ENCODE peak calls at places on chromosomes 3 and 15, in ten cellular contexts. L, N, W, F, O, T, I, G, A and B are unnamed samples.

GRCh38 chr3:115839246-115839645 is 215.9 kb downstream of the GAP43 start:
- DNase-seq in L (no peak), N (no peak), W (no peak), F (no peak), O (no peak), T (no peak), I (no peak), G (no peak), A (no peak), B (no peak)

GRCh38 chr3:80244390-80244789 is 476.6 kb upstream of the ROBO1 start:
- DNase-seq in L (peak; percentile 58), N (no peak), W (peak; percentile 2), F (peak; percentile 30), O (no peak), T (no peak), I (no peak), G (peak; percentile 65), A (no peak), B (no peak)

GRCh38 chr15:72521682-72522081 is 47.6 kb downstream of the ARIH1 start:
- DNase-seq in L (peak; percentile 72), N (no peak), W (no peak), F (no peak), O (no peak), T (no peak), I (no peak), G (peak; percentile 64), A (no peak), B (no peak)

GRCh38 chr15:60165111-60165510 is 161.0 kb downstream of the FOXB1 start:
- DNase-seq in L (no peak), N (no peak), W (no peak), F (no peak), O (no peak), T (no peak), I (no peak), G (no peak), A (no peak), B (no peak)

GRCh38 chr3:73143821-73144237 is 82.4 kb downstream of the EBLN2 start:
- DNase-seq in L (no peak), N (no peak), W (no peak), F (peak; percentile 58), O (no peak), T (peak; percentile 24), I (no peak), G (no peak), A (no peak), B (peak; percentile 11)

GRCh38 chr3:98994128-98994762 is 92.8 kb upstream of the DCBLD2 start:
- DNase-seq in L (no peak), N (no peak), W (no peak), F (peak; percentile 85), O (peak; percentile 61), T (no peak), I (no peak), G (peak; percentile 85), A (no peak), B (no peak)

GRCh38 chr3:169760479-169760878 is 4.4 kb downstream of the TERC start:
- DNase-seq in L (no peak), N (no peak), W (no peak), F (no peak), O (no peak), T (no peak), I (no peak), G (peak; percentile 81), A (no peak), B (no peak)

GRCh38 chr3:188861847-188862740 is 309.7 kb upstream of the TPRG1 start:
- DNase-seq in L (no peak), N (no peak), W (no peak), F (no peak), O (no peak), T (no peak), I (no peak), G (peak; percentile 68), A (no peak), B (no peak)

GRCh38 chr3:140023616-140024530 is 88.9 kb downstream of the CLSTN2 start:
- DNase-seq in L (no peak), N (no peak), W (peak; percentile 6), F (no peak), O (no peak), T (no peak), I (no peak), G (no peak), A (no peak), B (no peak)

GRCh38 chr3:143081844-143082778 is 37.5 kb upstream of the CHST2 start:
- DNase-seq in L (no peak), N (no peak), W (no peak), F (no peak), O (no peak), T (no peak), I (no peak), G (no peak), A (no peak), B (no peak)